ENCODE peak calls at places on chromosomes 6 and 20, in seven cellular contexts. L is adrenal gland; K is cardiac muscle cell; P is CD8-positive, alpha-beta memory T cell; D is colonic mucosa; I is psoas muscle; S is esophagus squamous epithelium. O is an unnamed sample.

GRCh38 chr6:159014406-159014805 is 14.4 kb upstream of the RSPH3 start:
- DNase-seq in L (no peak), K (no peak), P (no peak), D (no peak), I (no peak), S (no peak), O (no peak)

GRCh38 chr20:47187450-47188195 is 168.9 kb downstream of the ZMYND8 start:
- DNase-seq in L (no peak), K (no peak), P (no peak), D (no peak), I (peak; percentile 30), S (no peak), O (no peak)

GRCh38 chr6:56250266-56250665 is 2.9 kb upstream of the COL21A1 start:
- DNase-seq in L (no peak), K (no peak), P (no peak), D (no peak), I (no peak), S (no peak), O (no peak)

GRCh38 chr6:126182650-126183311 is 157.1 kb upstream of the CENPW start:
- DNase-seq in L (no peak), K (peak; percentile 7), P (no peak), D (no peak), I (no peak), S (no peak), O (no peak)

GRCh38 chr6:7813704-7814103 is 87.8 kb downstream of the BMP6 start:
- DNase-seq in L (no peak), K (no peak), P (no peak), D (no peak), I (no peak), S (no peak), O (no peak)

GRCh38 chr6:85421963-85422362 is 27.9 kb upstream of the NT5E start:
- DNase-seq in L (no peak), K (no peak), P (no peak), D (no peak), I (no peak), S (no peak), O (no peak)

GRCh38 chr6:143410859-143411270 is 39.6 kb downstream of the ADAT2 start:
- DNase-seq in L (no peak), K (peak; percentile 7), P (no peak), D (no peak), I (no peak), S (no peak), O (no peak)

GRCh38 chr6:2853766-2854393 is 12.2 kb upstream of the SERPINB1 start:
- DNase-seq in L (peak; percentile 66), K (peak; percentile 77), P (peak; percentile 89), D (no peak), I (no peak), S (no peak), O (no peak)

GRCh38 chr6:68226460-68226859 is 408.6 kb upstream of the ADGRB3 start:
- DNase-seq in L (no peak), K (peak; percentile 61), P (no peak), D (no peak), I (no peak), S (no peak), O (no peak)

GRCh38 chr6:41167173-41167963 is 4.5 kb upstream of the TREM2 start:
- DNase-seq in L (no peak), K (peak; percentile 24), P (no peak), D (no peak), I (no peak), S (no peak), O (peak; percentile 26)

GRCh38 chr20:62622877-62623487 is 19.3 kb upstream of the SLCO4A1 start:
- DNase-seq in L (no peak), K (no peak), P (no peak), D (no peak), I (peak; percentile 55), S (no peak), O (no peak)

GRCh38 chr6:35360349-35361138 is 18.2 kb downstream of the PPARD start:
- DNase-seq in L (peak; percentile 86), K (peak; percentile 40), P (no peak), D (no peak), I (peak; percentile 85), S (no peak), O (peak; percentile 74)

GRCh38 chr20:32534661-32535240 is 50.4 kb downstream of the NOL4L start:
- DNase-seq in L (no peak), K (no peak), P (peak; percentile 77), D (no peak), I (no peak), S (no peak), O (no peak)

GRCh38 chr6:105273589-105273988 is 93.8 kb upstream of the POPDC3 start:
- DNase-seq in L (no peak), K (no peak), P (no peak), D (no peak), I (no peak), S (no peak), O (no peak)

GRCh38 chr20:16097788-16098187 is 475.5 kb downstream of the KIF16B start:
- DNase-seq in L (no peak), K (no peak), P (no peak), D (no peak), I (no peak), S (no peak), O (no peak)

GRCh38 chr6:108252055-108252454 is 8.8 kb downstream of the SNX3 start:
- DNase-seq in L (no peak), K (no peak), P (no peak), D (no peak), I (no peak), S (no peak), O (no peak)

GRCh38 chr20:33370296-33370695 is 31.0 kb downstream of the CDK5RAP1 start:
- DNase-seq in L (no peak), K (no peak), P (peak; percentile 83), D (peak; percentile 27), I (no peak), S (no peak), O (no peak)

GRCh38 chr20:6707231-6707870 is 60.1 kb upstream of the BMP2 start:
- DNase-seq in L (no peak), K (no peak), P (no peak), D (no peak), I (no peak), S (no peak), O (no peak)

GRCh38 chr6:14932485-14933178 is 313.2 kb upstream of the JARID2 start:
- DNase-seq in L (no peak), K (no peak), P (no peak), D (no peak), I (no peak), S (no peak), O (no peak)

GRCh38 chr20:51365670-51366069 is 176.8 kb downstream of the NFATC2 start:
- DNase-seq in L (no peak), K (peak; percentile 76), P (no peak), D (no peak), I (no peak), S (no peak), O (no peak)

DNA sequence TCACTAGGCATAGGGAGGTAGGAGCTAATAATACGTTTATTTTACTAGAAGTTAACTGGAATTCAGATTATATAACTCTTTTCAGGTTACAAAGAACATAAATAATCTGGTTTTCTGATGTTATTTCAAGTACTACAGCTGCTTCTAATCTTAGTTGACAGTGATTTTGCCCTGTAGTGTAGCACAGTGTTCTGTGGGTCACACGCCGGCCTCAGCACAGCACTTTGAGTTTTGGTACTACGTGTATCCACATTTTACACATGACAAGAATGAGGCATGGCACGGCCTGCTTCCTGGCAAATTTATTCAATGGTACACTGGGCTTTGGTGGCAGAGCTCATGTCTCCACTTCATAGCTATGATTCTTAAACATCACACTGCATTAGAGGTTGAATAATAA is 1.1 kb downstream of the HFE start:
- DNase-seq in L (no peak), K (no peak), P (no peak), D (no peak), I (no peak), S (no peak), O (no peak)
- H3K27ac ChIP-seq in L (peak overlapping the region; percentile 92), K (no peak overlapping the region), P (no peak overlapping the region), D (peak overlapping the region; percentile 82), I (peak overlapping the region; percentile 83), S (peak overlapping the region; percentile 93), O (no peak overlapping the region)

DNA sequence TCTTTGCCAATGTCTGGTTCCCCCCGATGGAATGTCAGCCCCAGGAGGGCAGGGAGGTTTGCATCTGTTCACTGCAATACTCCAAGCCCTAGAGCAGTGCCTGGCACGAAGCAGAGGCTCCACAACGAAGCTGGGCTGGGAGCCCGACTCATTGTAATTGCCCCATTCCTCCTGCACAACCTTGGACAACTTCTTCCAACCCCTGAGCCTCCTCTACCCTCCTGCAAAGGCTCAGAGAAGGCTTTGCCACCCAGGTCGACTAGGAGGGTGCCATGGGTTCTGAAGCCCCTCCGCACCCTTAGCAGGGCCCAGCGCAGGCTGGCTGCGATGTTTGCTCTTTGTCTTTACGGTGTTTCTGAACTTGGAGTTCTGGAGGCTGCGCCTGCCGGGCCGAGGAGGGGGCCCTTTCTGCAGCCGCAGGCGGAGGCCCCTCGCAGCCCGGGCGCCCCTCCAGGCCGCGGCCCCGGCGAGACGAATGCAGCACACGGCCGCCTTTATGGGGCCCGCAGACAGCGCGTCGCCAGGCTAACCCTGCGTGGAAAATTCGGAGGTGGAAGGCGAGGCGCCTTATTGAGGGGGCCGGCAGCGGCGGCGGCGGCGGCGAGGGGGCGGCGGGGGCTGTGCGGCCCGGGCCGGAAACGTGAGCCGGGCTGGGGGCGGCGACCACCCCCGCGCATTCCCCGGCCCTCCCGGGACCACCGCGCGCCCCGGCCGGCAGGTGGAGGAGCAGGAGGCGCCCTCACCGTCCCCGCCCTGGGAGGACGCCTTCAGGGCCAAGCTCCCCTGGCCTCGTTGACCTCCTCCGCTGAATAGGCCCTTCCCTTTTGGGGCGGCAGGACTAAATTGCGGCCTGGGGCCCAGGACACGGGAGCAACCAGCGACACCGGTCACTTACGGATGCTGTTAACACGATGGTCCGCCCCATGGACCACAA is 27.0 kb downstream of the SNAI1 start:
- DNase-seq in L (no peak), K (no peak), P (no peak), D (no peak), I (no peak), S (no peak), O (no peak)
- H3K4me3 ChIP-seq in L (no peak overlapping the region), K (no peak overlapping the region), P (no peak overlapping the region), D (no peak overlapping the region), I (peak overlapping the region; percentile 48), S (peak overlapping the region; percentile 15), O (no peak overlapping the region)

GRCh38 chr20:63973160-63973479 is 3.4 kb upstream of the ZNF512B start:
- DNase-seq in L (no peak), K (no peak), P (peak; percentile 4), D (no peak), I (no peak), S (no peak), O (no peak)
- H3K27ac ChIP-seq in L (peak overlapping the region; percentile 50), K (no peak overlapping the region), P (no peak overlapping the region), D (no peak overlapping the region), I (no peak overlapping the region), S (peak overlapping the region; percentile 64), O (peak overlapping the region; percentile 81)

DNA sequence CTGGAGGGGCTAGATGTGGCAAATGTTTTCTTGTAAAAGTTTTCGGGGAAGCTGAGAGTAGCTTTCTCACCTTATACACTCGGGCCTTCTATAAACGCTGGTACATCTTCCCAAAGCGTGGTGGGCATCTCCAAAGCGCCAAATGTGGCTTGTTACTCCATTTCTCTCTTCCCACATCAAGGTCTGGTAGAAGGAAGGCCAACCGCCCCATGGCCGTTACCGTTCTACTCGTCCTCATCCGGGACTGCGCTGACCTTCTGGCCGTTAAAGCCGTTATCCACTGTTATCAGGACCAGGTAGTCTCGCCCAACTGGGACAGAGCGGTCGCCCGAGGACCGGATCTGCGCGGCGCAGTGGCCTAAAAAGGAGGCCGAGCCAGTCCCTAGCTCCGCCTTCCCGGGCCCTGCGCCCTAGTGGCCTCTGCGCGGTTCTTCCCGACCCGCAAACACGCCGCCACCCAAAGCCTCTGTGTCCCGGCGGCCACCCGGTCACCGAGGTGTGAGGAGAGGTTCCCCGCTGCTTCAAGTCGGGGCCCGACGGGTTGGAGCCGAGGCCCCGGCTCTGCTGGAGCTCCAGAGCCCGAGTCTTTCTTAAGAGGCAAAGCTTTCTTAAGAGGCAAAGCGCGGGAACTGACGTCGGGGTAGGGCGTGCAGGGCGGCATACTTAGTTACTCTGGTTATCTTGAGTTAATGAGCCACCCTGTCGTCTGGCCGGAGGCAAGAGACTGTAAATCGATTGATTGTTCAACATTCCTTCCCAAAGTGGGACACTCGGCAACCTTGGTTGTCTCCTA is 90.5 kb downstream of the GPX5 start:
- DNase-seq in L (no peak), K (no peak), P (no peak), D (no peak), I (no peak), S (no peak), O (no peak)
- H3K4me3 ChIP-seq in L (no peak overlapping the region), K (no peak overlapping the region), P (no peak overlapping the region), D (no peak overlapping the region), I (no peak overlapping the region), S (no peak overlapping the region), O (no peak overlapping the region)